ENCODE peak calls at places on chromosome 17, in eight cellular contexts. M is lower lobe of right lung, I is GM10248, N is Caco-2, X is thoracic aorta, Y is stomach, R is A549, K is AG10803. Z is an unnamed sample.

GRCh38 chr17:65008877-65009276 is 47.7 kb downstream of the GNA13 start:
- DNase-seq in M (no peak), I (no peak), N (no peak), X (no peak), Y (no peak), R (no peak), K (no peak), Z (no peak)

GRCh38 chr17:71790791-71791190 is 330.0 kb upstream of the SOX9 start:
- DNase-seq in M (no peak), I (no peak), N (no peak), X (no peak), Y (no peak), R (no peak), K (peak), Z (no peak)

GRCh38 chr17:69860142-69860680 is 214.8 kb upstream of the KCNJ16 start:
- DNase-seq in M (no peak), I (no peak), N (no peak), X (no peak), Y (no peak), R (no peak), K (no peak), Z (no peak)

GRCh38 chr17:31294839-31295488 is 2.1 kb downstream of the OMG start:
- DNase-seq in M (no peak), I (no peak), N (no peak), X (no peak), Y (no peak), R (no peak), K (peak), Z (no peak)

GRCh38 chr17:67456103-67456502 is 79.0 kb downstream of the PITPNC1 start:
- DNase-seq in M (no peak), I (peak), N (no peak), X (no peak), Y (no peak), R (no peak), K (no peak), Z (no peak)

GRCh38 chr17:6856054-6856453 is 24.5 kb upstream of the TEKT1 start:
- DNase-seq in M (no peak), I (no peak), N (no peak), X (no peak), Y (no peak), R (no peak), K (no peak), Z (no peak)

GRCh38 chr17:427891-428290 is 75.3 kb upstream of the RPH3AL start:
- DNase-seq in M (no peak), I (no peak), N (no peak), X (no peak), Y (no peak), R (no peak), K (no peak), Z (no peak)

GRCh38 chr17:7355053-7355452 is at the start of gene TMEM95:
- DNase-seq in M (no peak), I (no peak), N (no peak), X (no peak), Y (no peak), R (no peak), K (peak), Z (no peak)

GRCh38 chr17:19558946-19559345 is 25.3 kb downstream of the SLC47A1 start:
- DNase-seq in M (no peak), I (no peak), N (no peak), X (no peak), Y (no peak), R (no peak), K (no peak), Z (no peak)

GRCh38 chr17:17783825-17784598 is 52.8 kb downstream of the SREBF1 start:
- DNase-seq in M (no peak), I (no peak), N (no peak), X (no peak), Y (peak), R (no peak), K (peak), Z (peak)

GRCh38 chr17:61371606-61372005 is 28.0 kb upstream of the TBX2 start:
- DNase-seq in M (peak), I (no peak), N (no peak), X (no peak), Y (no peak), R (no peak), K (no peak), Z (no peak)

GRCh38 chr17:37570527-37571093 is 38.6 kb downstream of the SYNRG start:
- DNase-seq in M (peak), I (peak), N (peak), X (no peak), Y (peak), R (peak), K (peak), Z (no peak)

GRCh38 chr17:8311131-8311790 is 1.2 kb downstream of the ARHGEF15 start:
- DNase-seq in M (no peak), I (no peak), N (no peak), X (no peak), Y (no peak), R (no peak), K (no peak), Z (no peak)

GRCh38 chr17:10156579-10157488 is 41.6 kb downstream of the GAS7 start:
- DNase-seq in M (peak), I (peak), N (no peak), X (no peak), Y (peak), R (no peak), K (no peak), Z (peak)

GRCh38 chr17:7183433-7184090 is 4.4 kb upstream of the ASGR1 start:
- DNase-seq in M (no peak), I (no peak), N (no peak), X (no peak), Y (no peak), R (no peak), K (no peak), Z (no peak)

GRCh38 chr17:75691371-75692290 is 24.5 kb downstream of the SAP30BP start:
- DNase-seq in M (no peak), I (no peak), N (no peak), X (no peak), Y (no peak), R (no peak), K (peak), Z (no peak)

GRCh38 chr17:75094871-75095399 is 7.2 kb downstream of the SLC16A5 start:
- DNase-seq in M (no peak), I (no peak), N (no peak), X (no peak), Y (peak), R (no peak), K (no peak), Z (no peak)

GRCh38 chr17:44266402-44267164 is 1.4 kb downstream of the SLC4A1 start:
- DNase-seq in M (no peak), I (no peak), N (no peak), X (no peak), Y (no peak), R (peak), K (no peak), Z (no peak)
- TF ChIP-seq CTCF in M (no peak), I (no peak), N (no peak), X (no peak), Y (no peak), R (no peak), K (no peak), Z (no peak)

DNA sequence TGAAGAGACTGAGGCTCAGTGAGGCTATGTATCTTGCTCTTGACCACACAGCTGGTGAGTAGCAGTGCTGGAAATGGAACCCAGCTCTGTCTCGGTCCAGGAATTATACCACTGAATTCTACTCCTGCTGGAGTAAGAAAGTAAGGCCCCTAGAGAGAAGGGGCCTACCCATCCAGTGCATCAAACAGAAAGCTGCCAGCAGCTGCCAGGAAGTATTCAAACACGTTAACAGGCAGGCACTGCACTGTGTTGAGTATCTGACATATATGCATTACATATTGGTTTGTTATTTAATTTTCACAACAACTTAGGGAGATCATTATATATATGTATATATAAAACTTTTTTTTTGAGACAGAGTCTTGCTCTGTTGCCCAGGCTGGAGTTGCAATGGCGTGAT is 4.0 kb downstream of the ARL5C start:
- DNase-seq in M (no peak), I (no peak), N (no peak), X (no peak), Y (no peak), R (no peak), K (no peak), Z (no peak)
- TF ChIP-seq CTCF in M (no peak), I (no peak), N (no peak), X (no peak), Y (no peak), R (no peak), K (no peak), Z (no peak)

GRCh38 chr17:32695864-32696263 is 181.1 kb downstream of the MYO1D start:
- DNase-seq in M (no peak), I (no peak), N (no peak), X (no peak), Y (no peak), R (no peak), K (no peak), Z (no peak)
- TF ChIP-seq CTCF in M (no peak), I (no peak), N (no peak), X (no peak), Y (no peak), R (no peak), K (no peak), Z (no peak)

GRCh38 chr17:63700528-63701441 is 860 bp upstream of the LIMD2 start:
- DNase-seq in M (peak), I (peak), N (no peak), X (peak), Y (peak), R (no peak), K (peak), Z (peak)

GRCh38 chr17:63701477-63702222 is 1.7 kb upstream of the LIMD2 start:
- DNase-seq in M (peak), I (peak), N (no peak), X (no peak), Y (peak), R (no peak), K (no peak), Z (peak)

GRCh38 chr17:63703029-63703428 is 3.1 kb upstream of the LIMD2 start:
- DNase-seq in M (no peak), I (no peak), N (no peak), X (no peak), Y (no peak), R (no peak), K (no peak), Z (no peak)

GRCh38 chr17:63702616-63703015 is 2.7 kb upstream of the LIMD2 start:
- DNase-seq in M (no peak), I (no peak), N (no peak), X (no peak), Y (no peak), R (no peak), K (no peak), Z (no peak)

DNA sequence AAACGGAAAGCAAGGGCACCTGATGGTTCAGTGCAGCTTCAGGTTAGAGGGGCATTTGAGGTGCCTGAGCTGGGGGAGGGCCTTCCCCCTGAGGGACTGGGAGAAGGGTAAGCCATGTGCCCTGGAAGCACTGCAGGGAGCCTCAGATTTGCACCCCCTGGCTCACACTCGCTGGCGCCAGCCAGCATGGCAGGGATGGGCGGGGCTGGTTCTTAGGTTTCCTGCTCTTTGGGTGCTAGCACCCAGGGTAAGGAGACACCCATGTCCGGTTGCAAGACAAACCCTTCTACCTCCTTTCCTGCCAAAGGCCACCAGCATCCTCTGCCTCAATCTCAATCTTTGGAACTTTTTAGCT is 2.3 kb upstream of the LIMD2 start:
- DNase-seq in M (peak), I (peak), N (no peak), X (no peak), Y (peak), R (no peak), K (no peak), Z (no peak)
- TF ChIP-seq CTCF in M (no peak), I (no peak), N (no peak), X (no peak), Y (no peak), R (no peak), K (no peak), Z (no peak)

GRCh38 chr17:79905832-79906231 is 66.6 kb upstream of the CBX4 start:
- DNase-seq in M (no peak), I (no peak), N (peak), X (no peak), Y (no peak), R (peak), K (no peak), Z (no peak)
- TF ChIP-seq CTCF in M (no peak), I (no peak), N (peak), X (no peak), Y (no peak), R (peak), K (no peak), Z (no peak)

GRCh38 chr17:81710514-81711308 is 1.4 kb upstream of the SLC25A10 start:
- DNase-seq in M (no peak), I (no peak), N (no peak), X (no peak), Y (no peak), R (no peak), K (peak), Z (no peak)
- TF ChIP-seq CTCF in M (no peak), I (no peak), N (no peak), X (no peak), Y (no peak), R (no peak), K (no peak), Z (no peak)